ENCODE peak calls at places on chromosomes 4 and X, in five cellular contexts. One of them, this sample, is unnamed.

GRCh38 chrX:153649178-153649914 is 2.3 kb downstream of the DUSP9 start:
- DNase-seq in effector memory CD4-positive, alpha-beta T cell: peak; percentile 13
- DNase-seq in AG09309: no peak
- DNase-seq in neural progenitor cell: peak; percentile 81
- DNase-seq in iPS-NIHi11: peak; percentile 83
- DNase-seq in this sample: no peak

GRCh38 chrX:104270916-104271512 is 16.3 kb upstream of the ESX1 start:
- DNase-seq in effector memory CD4-positive, alpha-beta T cell: no peak
- DNase-seq in AG09309: no peak
- DNase-seq in neural progenitor cell: peak; percentile 65
- DNase-seq in iPS-NIHi11: peak; percentile 37
- DNase-seq in this sample: peak; percentile 17

GRCh38 chr4:120156115-120156718 is 89.6 kb upstream of the MAD2L1 start:
- DNase-seq in effector memory CD4-positive, alpha-beta T cell: no peak
- DNase-seq in AG09309: peak; percentile 21
- DNase-seq in neural progenitor cell: peak; percentile 75
- DNase-seq in iPS-NIHi11: peak; percentile 17
- DNase-seq in this sample: peak; percentile 38

GRCh38 chr4:7736436-7737267 is 203.0 kb downstream of the AFAP1 start:
- DNase-seq in effector memory CD4-positive, alpha-beta T cell: no peak
- DNase-seq in AG09309: no peak
- DNase-seq in neural progenitor cell: peak; percentile 41
- DNase-seq in iPS-NIHi11: no peak
- DNase-seq in this sample: peak; percentile 35

GRCh38 chr4:72900952-72901351 is 168.6 kb downstream of the COX18 start:
- DNase-seq in effector memory CD4-positive, alpha-beta T cell: no peak
- DNase-seq in AG09309: peak; percentile 20
- DNase-seq in neural progenitor cell: no peak
- DNase-seq in iPS-NIHi11: no peak
- DNase-seq in this sample: peak; percentile 39

GRCh38 chr4:174764105-174764729 is 64.8 kb downstream of the GLRA3 start:
- DNase-seq in effector memory CD4-positive, alpha-beta T cell: no peak
- DNase-seq in AG09309: peak; percentile 28
- DNase-seq in neural progenitor cell: peak; percentile 68
- DNase-seq in iPS-NIHi11: peak; percentile 44
- DNase-seq in this sample: no peak

GRCh38 chr4:185144601-185145240 is 1.7 kb downstream of the SLC25A4 start:
- DNase-seq in effector memory CD4-positive, alpha-beta T cell: no peak
- DNase-seq in AG09309: no peak
- DNase-seq in neural progenitor cell: no peak
- DNase-seq in iPS-NIHi11: no peak
- DNase-seq in this sample: no peak

GRCh38 chr4:38188136-38188535 is 227.9 kb downstream of the PTTG2 start:
- DNase-seq in effector memory CD4-positive, alpha-beta T cell: no peak
- DNase-seq in AG09309: no peak
- DNase-seq in neural progenitor cell: no peak
- DNase-seq in iPS-NIHi11: no peak
- DNase-seq in this sample: no peak

GRCh38 chrX:8374041-8374825 is 90.4 kb upstream of the VCX3B start:
- DNase-seq in effector memory CD4-positive, alpha-beta T cell: no peak
- DNase-seq in AG09309: no peak
- DNase-seq in neural progenitor cell: no peak
- DNase-seq in iPS-NIHi11: no peak
- DNase-seq in this sample: no peak

GRCh38 chr4:3422808-3423297 is 18.9 kb upstream of the HGFAC start:
- DNase-seq in effector memory CD4-positive, alpha-beta T cell: no peak
- DNase-seq in AG09309: no peak
- DNase-seq in neural progenitor cell: no peak
- DNase-seq in iPS-NIHi11: no peak
- DNase-seq in this sample: no peak

GRCh38 chrX:7109838-7110793 is 37.4 kb upstream of the STS start:
- DNase-seq in effector memory CD4-positive, alpha-beta T cell: no peak
- DNase-seq in AG09309: no peak
- DNase-seq in neural progenitor cell: peak; percentile 15
- DNase-seq in iPS-NIHi11: no peak
- DNase-seq in this sample: no peak

GRCh38 chr4:111773858-111774257 is 371.4 kb upstream of the FAM241A start:
- DNase-seq in effector memory CD4-positive, alpha-beta T cell: no peak
- DNase-seq in AG09309: no peak
- DNase-seq in neural progenitor cell: no peak
- DNase-seq in iPS-NIHi11: no peak
- DNase-seq in this sample: no peak

GRCh38 chr4:164446516-164446915 is 307.4 kb upstream of the SMIM31 start:
- DNase-seq in effector memory CD4-positive, alpha-beta T cell: no peak
- DNase-seq in AG09309: no peak
- DNase-seq in neural progenitor cell: no peak
- DNase-seq in iPS-NIHi11: no peak
- DNase-seq in this sample: peak; percentile 75

GRCh38 chrX:65536291-65536690 is 1.7 kb upstream of the LAS1L start:
- DNase-seq in effector memory CD4-positive, alpha-beta T cell: no peak
- DNase-seq in AG09309: no peak
- DNase-seq in neural progenitor cell: no peak
- DNase-seq in iPS-NIHi11: no peak
- DNase-seq in this sample: no peak

GRCh38 chr4:48341776-48342558 is 638 bp downstream of the SLAIN2 start:
- DNase-seq in effector memory CD4-positive, alpha-beta T cell: no peak
- DNase-seq in AG09309: no peak
- DNase-seq in neural progenitor cell: peak; percentile 86
- DNase-seq in iPS-NIHi11: peak; percentile 55
- DNase-seq in this sample: no peak

GRCh38 chrX:54950730-54951375 is 30.2 kb downstream of the TRO start:
- DNase-seq in effector memory CD4-positive, alpha-beta T cell: no peak
- DNase-seq in AG09309: no peak
- DNase-seq in neural progenitor cell: no peak
- DNase-seq in iPS-NIHi11: no peak
- DNase-seq in this sample: no peak

GRCh38 chr4:153497091-153497531 is 31.0 kb downstream of the TMEM131L start:
- DNase-seq in effector memory CD4-positive, alpha-beta T cell: peak; percentile 45
- DNase-seq in AG09309: no peak
- DNase-seq in neural progenitor cell: no peak
- DNase-seq in iPS-NIHi11: no peak
- DNase-seq in this sample: peak; percentile 26

GRCh38 chrX:19152762-19153161 is 30.5 kb upstream of the ADGRG2 start:
- DNase-seq in effector memory CD4-positive, alpha-beta T cell: no peak
- DNase-seq in AG09309: no peak
- DNase-seq in neural progenitor cell: no peak
- DNase-seq in iPS-NIHi11: no peak
- DNase-seq in this sample: no peak

GRCh38 chr4:81198151-81198550 is 16.9 kb downstream of the PRKG2 start:
- DNase-seq in effector memory CD4-positive, alpha-beta T cell: no peak
- DNase-seq in AG09309: no peak
- DNase-seq in neural progenitor cell: peak; percentile 10
- DNase-seq in iPS-NIHi11: no peak
- DNase-seq in this sample: no peak

GRCh38 chrX:17967888-17968287 is 106.8 kb upstream of the RAI2 start:
- DNase-seq in effector memory CD4-positive, alpha-beta T cell: no peak
- DNase-seq in AG09309: no peak
- DNase-seq in neural progenitor cell: peak; percentile 38
- DNase-seq in iPS-NIHi11: no peak
- DNase-seq in this sample: no peak

GRCh38 chr4:21649691-21650090 is 298.9 kb downstream of the KCNIP4 start:
- DNase-seq in effector memory CD4-positive, alpha-beta T cell: no peak
- DNase-seq in AG09309: no peak
- DNase-seq in neural progenitor cell: no peak
- DNase-seq in iPS-NIHi11: no peak
- DNase-seq in this sample: no peak

GRCh38 chr4:97605927-97606326 is 537.3 kb downstream of the STPG2 start:
- DNase-seq in effector memory CD4-positive, alpha-beta T cell: no peak
- DNase-seq in AG09309: no peak
- DNase-seq in neural progenitor cell: no peak
- DNase-seq in iPS-NIHi11: no peak
- DNase-seq in this sample: no peak

GRCh38 chr4:6916587-6917444 is 7.2 kb downstream of the TBC1D14 start:
- DNase-seq in effector memory CD4-positive, alpha-beta T cell: peak; percentile 64
- DNase-seq in AG09309: no peak
- DNase-seq in neural progenitor cell: no peak
- DNase-seq in iPS-NIHi11: no peak
- DNase-seq in this sample: no peak

GRCh38 chr4:7073526-7074390 is 5.9 kb upstream of the GRPEL1 start:
- DNase-seq in effector memory CD4-positive, alpha-beta T cell: no peak
- DNase-seq in AG09309: no peak
- DNase-seq in neural progenitor cell: peak; percentile 87
- DNase-seq in iPS-NIHi11: peak; percentile 83
- DNase-seq in this sample: peak; percentile 62

GRCh38 chrX:36898301-36898700 is 109.9 kb upstream of the FAM47C start:
- DNase-seq in effector memory CD4-positive, alpha-beta T cell: no peak
- DNase-seq in AG09309: no peak
- DNase-seq in neural progenitor cell: peak; percentile 24
- DNase-seq in iPS-NIHi11: peak; percentile 17
- DNase-seq in this sample: no peak

GRCh38 chr4:61994036-61994435 is 793.9 kb downstream of the ADGRL3 start:
- DNase-seq in effector memory CD4-positive, alpha-beta T cell: no peak
- DNase-seq in AG09309: no peak
- DNase-seq in neural progenitor cell: no peak
- DNase-seq in iPS-NIHi11: no peak
- DNase-seq in this sample: peak; percentile 63

GRCh38 chr4:101345271-101345595 is 2.1 kb downstream of the PPP3CA start:
- DNase-seq in effector memory CD4-positive, alpha-beta T cell: no peak
- DNase-seq in AG09309: no peak
- DNase-seq in neural progenitor cell: no peak
- DNase-seq in iPS-NIHi11: no peak
- DNase-seq in this sample: peak; percentile 10

GRCh38 chr4:188178806-188179205 is 39.6 kb downstream of the TRIML1 start:
- DNase-seq in effector memory CD4-positive, alpha-beta T cell: no peak
- DNase-seq in AG09309: no peak
- DNase-seq in neural progenitor cell: no peak
- DNase-seq in iPS-NIHi11: no peak
- DNase-seq in this sample: no peak

GRCh38 chr4:152524429-152524828 is 11.5 kb downstream of the FBXW7 start:
- DNase-seq in effector memory CD4-positive, alpha-beta T cell: no peak
- DNase-seq in AG09309: no peak
- DNase-seq in neural progenitor cell: no peak
- DNase-seq in iPS-NIHi11: no peak
- DNase-seq in this sample: no peak

GRCh38 chr4:132818091-132818490 is 331.0 kb upstream of the PCDH10 start:
- DNase-seq in effector memory CD4-positive, alpha-beta T cell: no peak
- DNase-seq in AG09309: no peak
- DNase-seq in neural progenitor cell: peak; percentile 47
- DNase-seq in iPS-NIHi11: peak; percentile 14
- DNase-seq in this sample: no peak

GRCh38 chr4:78069859-78070258 is 12.7 kb downstream of the FRAS1 start:
- DNase-seq in effector memory CD4-positive, alpha-beta T cell: no peak
- DNase-seq in AG09309: no peak
- DNase-seq in neural progenitor cell: no peak
- DNase-seq in iPS-NIHi11: no peak
- DNase-seq in this sample: no peak

GRCh38 chrX:25277574-25277973 is 261.8 kb upstream of the ARX start:
- DNase-seq in effector memory CD4-positive, alpha-beta T cell: no peak
- DNase-seq in AG09309: no peak
- DNase-seq in neural progenitor cell: peak; percentile 3
- DNase-seq in iPS-NIHi11: no peak
- DNase-seq in this sample: no peak

GRCh38 chr4:94532016-94532789 is 80.5 kb downstream of the PDLIM5 start:
- DNase-seq in effector memory CD4-positive, alpha-beta T cell: no peak
- DNase-seq in AG09309: peak; percentile 63
- DNase-seq in neural progenitor cell: no peak
- DNase-seq in iPS-NIHi11: no peak
- DNase-seq in this sample: peak; percentile 65

This sample was measured in brain microvascular endothelial cell.